ENCODE peak calls at places on chromosomes 6 and 20, in nine cellular contexts. T, U, S, K, L, H, A, B and O are unnamed samples.

GRCh38 chr6:160007581-160007980 is 38.7 kb downstream of the IGF2R start:
- DNase-seq in K (no peak), T (no peak), A (no peak), L (no peak), U (no peak), S (no peak), H (peak; percentile 30), B (no peak), O (no peak)

GRCh38 chr6:125700591-125701353 is 48.7 kb upstream of the HEY2 start:
- DNase-seq in B (no peak), T (no peak), L (no peak), U (no peak), H (no peak), K (no peak), S (no peak), A (no peak), O (no peak)

GRCh38 chr6:1325471-1326309 is 13.8 kb downstream of the FOXQ1 start:
- DNase-seq in K (no peak), L (peak; percentile 66), S (no peak), T (no peak), A (peak; percentile 76), B (peak; percentile 96), H (peak; percentile 33), U (no peak), O (no peak)

GRCh38 chr6:85465762-85466161 is 15.9 kb downstream of the NT5E start:
- DNase-seq in U (no peak), L (no peak), T (no peak), K (no peak), B (no peak), A (no peak), S (no peak), H (peak; percentile 50), O (no peak)

GRCh38 chr6:132259070-132259469 is 142.2 kb downstream of the MOXD1 start:
- DNase-seq in U (no peak), S (no peak), T (peak; percentile 15), A (peak; percentile 54), K (no peak), B (peak; percentile 46), H (peak; percentile 37), L (no peak), O (no peak)

GRCh38 chr6:70622426-70622825 is 45.3 kb upstream of the SMAP1 start:
- DNase-seq in T (no peak), A (no peak), S (no peak), L (no peak), K (no peak), U (no peak), B (peak; percentile 6), H (no peak), O (no peak)

GRCh38 chr6:15953152-15953880 is 175.6 kb upstream of the MYLIP start:
- DNase-seq in B (no peak), T (no peak), A (peak; percentile 59), L (no peak), K (no peak), S (no peak), U (no peak), H (peak; percentile 41), O (no peak)

GRCh38 chr6:38509713-38510112 is 130.0 kb downstream of the BTBD9 start:
- DNase-seq in A (peak; percentile 39), U (no peak), H (peak; percentile 77), K (no peak), T (no peak), L (peak; percentile 39), B (peak; percentile 47), S (no peak), O (no peak)

GRCh38 chr6:7164536-7165001 is 56.8 kb downstream of the RREB1 start:
- DNase-seq in U (no peak), K (no peak), A (no peak), B (no peak), T (no peak), S (no peak), L (no peak), H (no peak), O (no peak)

GRCh38 chr6:142235247-142235646 is 66.6 kb upstream of the ADGRG6 start:
- DNase-seq in T (no peak), U (no peak), B (no peak), L (no peak), K (no peak), S (no peak), A (no peak), H (no peak), O (no peak)

GRCh38 chr6:116218172-116218633 is 35.7 kb downstream of the TSPYL4 start:
- DNase-seq in A (peak; percentile 9), S (no peak), T (no peak), K (no peak), L (no peak), B (peak; percentile 18), U (no peak), H (peak; percentile 18), O (no peak)

GRCh38 chr6:122712093-122712863 is 67.2 kb upstream of the FABP7 start:
- DNase-seq in H (peak; percentile 57), T (no peak), K (no peak), B (peak; percentile 54), A (no peak), L (no peak), U (no peak), S (no peak), O (no peak)

GRCh38 chr6:27312146-27312949 is at the start of gene POM121L2:
- DNase-seq in T (peak; percentile 79), K (peak; percentile 12), B (peak; percentile 85), A (peak; percentile 53), H (peak; percentile 35), L (no peak), U (peak; percentile 88), S (peak; percentile 66), O (peak; percentile 86)

GRCh38 chr6:154857529-154857928 is 124.3 kb downstream of the SCAF8 start:
- DNase-seq in B (no peak), A (no peak), L (no peak), U (no peak), H (no peak), T (no peak), K (no peak), S (no peak), O (no peak)

GRCh38 chr6:25014806-25015560 is 79.2 kb upstream of the RIPOR2 start:
- DNase-seq in L (no peak), T (no peak), H (peak; percentile 96), B (no peak), U (peak; percentile 78), K (no peak), A (no peak), S (no peak), O (no peak)

GRCh38 chr6:112372213-112372806 is 25.2 kb downstream of the RFPL4B start:
- DNase-seq in S (peak; percentile 8), L (no peak), T (peak; percentile 33), H (peak; percentile 24), U (no peak), K (no peak), A (peak; percentile 54), B (peak; percentile 39), O (peak; percentile 34)

GRCh38 chr20:22866757-22867425 is 168.2 kb upstream of the SSTR4 start:
- DNase-seq in S (no peak), H (peak; percentile 28), A (no peak), U (no peak), L (no peak), K (no peak), T (no peak), B (peak; percentile 32), O (no peak)